ENCODE peak calls at places on chromosomes 4 and X, in four cellular contexts. P is K562, C is GM23248, R is cardiac muscle cell. N is an unnamed sample. For H3K4me1, the result is how much of the 10 kb centered on the place peaks cover.

GRCh38 chrX:100643943-100644587 is at the start of gene SRPX2:
- DNase-seq in P (peak), C (peak), R (peak), N (no peak)

GRCh38 chr4:25358515-25359275 is 18.4 kb upstream of the ANAPC4 start:
- DNase-seq in P (peak), C (no peak), R (no peak), N (no peak)

GRCh38 chr4:6727081-6727942 is 11.3 kb downstream of the BLOC1S4 start:
- DNase-seq in P (no peak), C (peak), R (no peak), N (no peak)

GRCh38 chr4:173777921-173778320 is 247.9 kb upstream of the HAND2 start:
- DNase-seq in P (no peak), C (no peak), R (no peak), N (no peak)

GRCh38 chrX:727738-728621 is 97.4 kb downstream of the SHOX start:
- DNase-seq in P (peak), C (peak), R (no peak), N (no peak)

GRCh38 chrX:106917830-106918500 is 2.2 kb upstream of the CLDN2 start:
- DNase-seq in P (no peak), C (peak), R (peak), N (peak)

GRCh38 chr4:1038948-1039492 is 27.6 kb downstream of the FGFRL1 start:
- DNase-seq in P (no peak), C (no peak), R (no peak), N (no peak)

GRCh38 chr4:100935090-100935489 is 412.2 kb downstream of the PPP3CA start:
- DNase-seq in P (no peak), C (peak), R (no peak), N (no peak)

GRCh38 chrX:153420851-153421599 is 9.8 kb downstream of the ZFP92 start:
- DNase-seq in P (no peak), C (no peak), R (no peak), N (no peak)

GRCh38 chr4:110840221-110840654 is 217.4 kb upstream of the PITX2 start:
- DNase-seq in P (no peak), C (peak), R (peak), N (no peak)

GRCh38 chr4:56530269-56531148 is 24.9 kb downstream of the ARL9 start:
- DNase-seq in P (peak), C (peak), R (peak), N (peak)

GRCh38 chrX:42704454-42704853 is 73.5 kb downstream of the PPP1R2C start:
- DNase-seq in P (no peak), C (peak), R (peak), N (no peak)

GRCh38 chr4:101835121-101835904 is 44.8 kb downstream of the BANK1 start:
- DNase-seq in P (no peak), C (peak), R (peak), N (no peak)

GRCh38 chr4:1347410-1347864 is 429 bp downstream of the UVSSA start:
- DNase-seq in P (peak), C (peak), R (peak), N (peak)

GRCh38 chr4:105944535-105944934 is 49.3 kb downstream of the NPNT start:
- DNase-seq in P (no peak), C (peak), R (peak), N (no peak)

GRCh38 chr4:119750771-119751170 is 122.2 kb upstream of the PDE5A start:
- DNase-seq in P (no peak), C (peak), R (no peak), N (no peak)

GRCh38 chr4:2954358-2955185 is 8.6 kb downstream of the NOP14 start:
- DNase-seq in P (peak), C (no peak), R (no peak), N (peak)

GRCh38 chrX:10856797-10857196 is 236.4 kb upstream of the MID1 start:
- DNase-seq in P (no peak), C (no peak), R (no peak), N (no peak)

GRCh38 chrX:79081895-79082512 is 62.5 kb upstream of the GPR174 start:
- DNase-seq in P (peak), C (peak), R (peak), N (peak)

GRCh38 chr4:64784125-64784524 is 374.9 kb upstream of the TECRL start:
- DNase-seq in P (no peak), C (peak), R (no peak), N (no peak)

GRCh38 chr4:38015886-38016515 is 55.8 kb downstream of the PTTG2 start:
- DNase-seq in P (no peak), C (no peak), R (no peak), N (no peak)

GRCh38 chr4:71609159-71609558 is 174.7 kb downstream of the GC start:
- DNase-seq in P (no peak), C (peak), R (peak), N (no peak)

GRCh38 chr4:1210971-1211370 is 38.0 kb downstream of the CTBP1 start:
- DNase-seq in P (no peak), C (no peak), R (no peak), N (no peak)

GRCh38 chrX:50812995-50813842 is 775 bp downstream of the SHROOM4 start:
- DNase-seq in P (no peak), C (peak), R (peak), N (no peak)

GRCh38 chrX:149758068-149758714 is 15.7 kb upstream of the HSFX1 start:
- DNase-seq in P (no peak), C (no peak), R (no peak), N (no peak)

GRCh38 chr4:186088516-186088915 is 16.0 kb upstream of the FAM149A start:
- DNase-seq in P (no peak), C (no peak), R (no peak), N (no peak)

GRCh38 chr4:183960021-183960420 is 54.9 kb downstream of the STOX2 start:
- DNase-seq in P (peak), C (peak), R (peak), N (no peak)

GRCh38 chr4:113368056-113368455 is 318.6 kb downstream of the ANK2 start:
- DNase-seq in P (no peak), C (peak), R (no peak), N (no peak)

GRCh38 chrX:17559728-17560379 is 177.4 kb upstream of the SCML1 start:
- DNase-seq in P (no peak), C (peak), R (peak), N (no peak)

GRCh38 chr4:83112239-83112638 is 2.3 kb downstream of the PLAC8 start:
- DNase-seq in P (no peak), C (no peak), R (no peak), N (peak)
- H3K4me1 ChIP-seq in P (under half), C (under half), R (under half), N (half or more)

DNA sequence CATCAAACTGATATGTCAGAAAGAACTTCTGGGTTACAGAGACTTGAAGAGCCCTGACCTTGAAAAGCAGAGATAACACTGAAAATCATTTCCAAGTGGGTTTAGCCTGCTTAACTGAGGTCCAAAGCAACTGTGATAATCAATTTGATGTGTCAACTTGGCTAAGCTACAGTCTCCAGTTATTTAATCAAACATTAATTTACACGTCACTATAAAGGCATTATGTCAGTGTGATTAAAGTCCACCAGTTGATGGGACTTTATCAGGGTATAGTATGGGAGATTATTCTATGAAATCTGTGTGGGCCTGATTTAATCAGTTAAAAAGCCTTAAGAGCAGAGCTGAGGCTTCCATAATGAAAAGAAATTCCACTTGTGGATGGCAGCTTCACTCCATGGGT is 69.1 kb upstream of the PRSS48 start:
- DNase-seq in P (no peak), C (no peak), R (no peak), N (no peak)
- H3K4me1 ChIP-seq in P (under half), C (under half), R (under half), N (under half)

DNA sequence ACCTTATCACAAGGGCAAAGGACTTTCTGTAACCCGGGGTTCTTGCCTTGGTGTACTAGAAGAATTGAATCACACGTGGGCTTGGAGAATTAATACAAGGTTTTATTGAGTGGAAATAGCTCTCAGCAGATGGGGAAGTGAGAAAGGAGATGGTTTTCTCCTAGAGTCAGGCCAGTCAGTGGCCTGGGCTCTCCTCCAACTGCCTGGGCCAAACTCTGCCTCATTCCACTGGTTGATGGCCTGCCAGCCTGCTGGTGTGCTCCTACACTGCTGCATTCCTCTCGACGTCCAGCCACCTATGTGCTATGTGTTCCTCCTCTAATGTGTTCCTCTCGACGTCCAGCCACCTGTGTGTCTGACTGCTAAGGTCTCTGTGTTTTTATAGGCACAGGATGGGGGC is 35.3 kb upstream of the SPIN2A start:
- DNase-seq in P (no peak), C (peak), R (no peak), N (no peak)
- H3K4me1 ChIP-seq in P (under half), C (under half), R (under half), N (under half)

GRCh38 chrX:13024911-13025454 is 19.4 kb downstream of the FAM9C start:
- DNase-seq in P (no peak), C (no peak), R (no peak), N (no peak)

GRCh38 chrX:13028871-13029336 is 15.5 kb downstream of the FAM9C start:
- DNase-seq in P (no peak), C (no peak), R (no peak), N (no peak)

GRCh38 chrX:13026877-13027652 is 17.4 kb downstream of the FAM9C start:
- DNase-seq in P (no peak), C (no peak), R (no peak), N (no peak)

GRCh38 chrX:13022926-13023325 is 21.5 kb downstream of the FAM9C start:
- DNase-seq in P (no peak), C (no peak), R (no peak), N (no peak)

GRCh38 chrX:13023526-13024469 is 20.6 kb downstream of the FAM9C start:
- DNase-seq in P (no peak), C (no peak), R (no peak), N (no peak)
- H3K4me1 ChIP-seq in P (under half), C (under half), R (under half), N (under half)

GRCh38 chrX:136179133-136179532 is 31.8 kb downstream of the FHL1 start:
- DNase-seq in P (no peak), C (no peak), R (no peak), N (no peak)
- H3K4me1 ChIP-seq in P (under half), C (under half), R (under half), N (under half)

N was measured in CD4-positive, CD25-positive, alpha-beta regulatory T cell.